ENCODE peak calls at places on chromosomes 13 and 19, in eight cellular contexts. P is PC-3; Z is naive thymus-derived CD8-positive, alpha-beta T cell; S is GM03348; A is thoracic aorta; L is PC-9; R is HFF-Myc; H is effector memory CD4-positive, alpha-beta T cell. X is an unnamed sample.

GRCh38 chr19:2214253-2214652 is 21.9 kb downstream of the PLEKHJ1 start:
- DNase-seq in P (no peak), Z (no peak), S (no peak), A (no peak), L (no peak), R (no peak), H (no peak), X (no peak)

GRCh38 chr13:28140433-28141125 is 2.2 kb downstream of the PAN3 start:
- DNase-seq in P (peak), Z (no peak), S (no peak), A (no peak), L (peak), R (no peak), H (no peak), X (no peak)

GRCh38 chr13:74329978-74330377 is 195.8 kb upstream of the KLF12 start:
- DNase-seq in P (peak), Z (no peak), S (no peak), A (no peak), L (no peak), R (no peak), H (no peak), X (no peak)

GRCh38 chr19:51181913-51182419 is 39.9 kb downstream of the SIGLEC7 start:
- DNase-seq in P (no peak), Z (no peak), S (no peak), A (no peak), L (no peak), R (no peak), H (no peak), X (no peak)

GRCh38 chr13:73767747-73768315 is 366.4 kb downstream of the KLF12 start:
- DNase-seq in P (peak), Z (peak), S (no peak), A (no peak), L (no peak), R (no peak), H (no peak), X (no peak)

GRCh38 chr19:53332484-53332883 is 1.1 kb upstream of the ZNF845 start:
- DNase-seq in P (no peak), Z (no peak), S (no peak), A (no peak), L (peak), R (no peak), H (no peak), X (no peak)

GRCh38 chr13:31199849-31200635 is at the start of gene B3GLCT:
- DNase-seq in P (peak), Z (peak), S (peak), A (no peak), L (peak), R (no peak), H (peak), X (peak)

GRCh38 chr19:46604781-46605355 is 3.7 kb downstream of the CALM3 start:
- DNase-seq in P (no peak), Z (no peak), S (no peak), A (no peak), L (no peak), R (no peak), H (no peak), X (no peak)

GRCh38 chr13:44951184-44951583 is 38.1 kb downstream of the NUFIP1 start:
- DNase-seq in P (no peak), Z (no peak), S (no peak), A (no peak), L (no peak), R (no peak), H (no peak), X (no peak)

GRCh38 chr13:109465151-109465550 is 321.2 kb downstream of the IRS2 start:
- DNase-seq in P (no peak), Z (no peak), S (no peak), A (no peak), L (no peak), R (no peak), H (no peak), X (no peak)

GRCh38 chr13:73579574-73580274 is 520.9 kb downstream of the KLF5 start:
- DNase-seq in P (no peak), Z (no peak), S (no peak), A (no peak), L (no peak), R (no peak), H (no peak), X (no peak)

GRCh38 chr19:40742477-40742876 is 7.8 kb downstream of the ACTMAP start:
- DNase-seq in P (no peak), Z (no peak), S (no peak), A (no peak), L (no peak), R (no peak), H (no peak), X (no peak)

GRCh38 chr13:24284876-24285275 is 24.5 kb upstream of the C1QTNF9 start:
- DNase-seq in P (no peak), Z (no peak), S (no peak), A (no peak), L (no peak), R (no peak), H (no peak), X (no peak)

GRCh38 chr13:41751277-41751676 is 209.6 kb downstream of the VWA8 start:
- DNase-seq in P (no peak), Z (no peak), S (peak), A (no peak), L (no peak), R (no peak), H (no peak), X (no peak)

GRCh38 chr13:50512602-50513527 is 330.6 kb downstream of the DLEU7 start:
- DNase-seq in P (peak), Z (no peak), S (peak), A (no peak), L (no peak), R (no peak), H (no peak), X (peak)

GRCh38 chr13:98324105-98324504 is 147.0 kb upstream of the RNF113B start:
- DNase-seq in P (no peak), Z (no peak), S (peak), A (no peak), L (no peak), R (no peak), H (no peak), X (no peak)

GRCh38 chr13:20993211-20993610 is 68.2 kb downstream of the LATS2 start:
- DNase-seq in P (no peak), Z (no peak), S (no peak), A (no peak), L (no peak), R (no peak), H (no peak), X (no peak)

GRCh38 chr13:99191900-99192399 is 8.7 kb upstream of the UBAC2 start:
- DNase-seq in P (peak), Z (no peak), S (peak), A (no peak), L (peak), R (no peak), H (no peak), X (no peak)

GRCh38 chr13:98974053-98974452 is 3.8 kb downstream of the DOCK9 start:
- DNase-seq in P (no peak), Z (no peak), S (no peak), A (no peak), L (no peak), R (no peak), H (no peak), X (no peak)

GRCh38 chr19:3692141-3693029 is 7.9 kb downstream of the PIP5K1C start:
- DNase-seq in P (peak), Z (peak), S (peak), A (no peak), L (no peak), R (no peak), H (peak), X (no peak)

GRCh38 chr19:49973987-49974386 is 13.0 kb upstream of the SIGLEC11 start:
- DNase-seq in P (no peak), Z (no peak), S (no peak), A (no peak), L (no peak), R (no peak), H (no peak), X (no peak)

GRCh38 chr13:52827839-52828238 is 20.6 kb downstream of the PCDH8 start:
- DNase-seq in P (no peak), Z (no peak), S (no peak), A (no peak), L (no peak), R (no peak), H (no peak), X (no peak)

GRCh38 chr19:35641515-35642151 is at the start of gene ETV2:
- DNase-seq in P (no peak), Z (peak), S (no peak), A (no peak), L (no peak), R (no peak), H (no peak), X (peak)